ENCODE peak calls at places on chromosomes 16 and 17, in five cellular contexts. R, N, C, U and A are unnamed samples.

GRCh38 chr17:82043507-82043906 is 6.0 kb upstream of the DCXR start:
- DNase-seq in U (no peak), N (no peak), C (no peak), R (no peak), A (no peak)

GRCh38 chr17:58618336-58618735 is 73.5 kb downstream of the TEX14 start:
- DNase-seq in C (no peak), N (no peak), U (no peak), R (no peak), A (no peak)

GRCh38 chr17:2101448-2102257 is 46.8 kb downstream of the HIC1 start:
- DNase-seq in U (no peak), C (no peak), N (no peak), R (no peak), A (no peak)

GRCh38 chr17:63911657-63912100 is 621 bp upstream of the CSHL1 start:
- DNase-seq in R (no peak), U (no peak), C (peak; percentile 7), N (peak; percentile 39), A (no peak)

GRCh38 chr16:29995330-29995910 is at the start of gene HIRIP3:
- DNase-seq in R (peak; percentile 52), N (peak; percentile 78), U (peak; percentile 90), C (peak; percentile 75), A (peak; percentile 80)

GRCh38 chr17:60747069-60747808 is 69.6 kb downstream of the BCAS3 start:
- DNase-seq in N (no peak), R (no peak), C (no peak), U (no peak), A (peak; percentile 71)

GRCh38 chr16:29898786-29899515 is 399 bp downstream of the SEZ6L2 start:
- DNase-seq in U (no peak), R (no peak), C (no peak), N (no peak), A (no peak)

GRCh38 chr16:72794319-72794718 is 253.6 kb downstream of the ZFHX3 start:
- DNase-seq in N (no peak), R (no peak), U (no peak), C (no peak), A (no peak)

GRCh38 chr16:60318486-60318885 is 1584.4 kb upstream of the GOT2 start:
- DNase-seq in R (no peak), U (no peak), C (no peak), N (no peak), A (no peak)

GRCh38 chr17:55161935-55162555 is 102.7 kb upstream of the HLF start:
- DNase-seq in R (no peak), C (no peak), N (no peak), U (no peak), A (no peak)

GRCh38 chr16:83802559-83802958 is 5.2 kb upstream of the HSBP1 start:
- DNase-seq in C (no peak), N (no peak), U (no peak), R (no peak), A (no peak)

GRCh38 chr16:56972898-56973689 is 11.3 kb downstream of the CETP start:
- DNase-seq in R (no peak), C (no peak), U (no peak), N (no peak), A (no peak)

GRCh38 chr16:583815-584591 is 5.9 kb upstream of the RAB40C start:
- DNase-seq in N (no peak), C (no peak), U (no peak), R (no peak), A (no peak)

GRCh38 chr16:67425046-67425445 is 5.9 kb upstream of the HSD11B2 start:
- DNase-seq in C (no peak), N (no peak), U (no peak), R (no peak), A (no peak)

GRCh38 chr16:8869212-8869987 is 594 bp upstream of the CARHSP1 start:
- DNase-seq in C (no peak), R (no peak), U (no peak), N (no peak), A (peak; percentile 32)

GRCh38 chr16:51382215-51382614 is 231.1 kb upstream of the SALL1 start:
- DNase-seq in U (no peak), R (no peak), C (no peak), N (no peak), A (no peak)

GRCh38 chr17:44911133-44912001 is 3.9 kb downstream of the GFAP start:
- DNase-seq in R (no peak), U (no peak), N (peak; percentile 15), C (no peak), A (peak; percentile 36)

GRCh38 chr17:2450016-2450650 is 49.3 kb upstream of the MNT start:
- DNase-seq in C (no peak), N (no peak), U (no peak), R (no peak), A (no peak)

GRCh38 chr17:32323784-32324590 is 18.0 kb downstream of the C17orf75 start:
- DNase-seq in C (no peak), N (no peak), U (no peak), R (no peak), A (no peak)

GRCh38 chr16:84874004-84874435 is 54.2 kb downstream of the CRISPLD2 start:
- DNase-seq in R (no peak), U (no peak), C (no peak), N (no peak), A (no peak)

GRCh38 chr17:80943346-80944145 is 48.1 kb upstream of the CHMP6 start:
- DNase-seq in U (no peak), N (no peak), R (no peak), C (no peak), A (no peak)

GRCh38 chr17:46741122-46741725 is 77.3 kb downstream of the WNT3 start:
- DNase-seq in N (no peak), R (no peak), U (no peak), C (no peak), A (no peak)

GRCh38 chr17:35297666-35298065 is 54.8 kb downstream of the SLFN5 start:
- DNase-seq in N (no peak), U (no peak), R (no peak), C (no peak), A (no peak)

GRCh38 chr16:67248401-67249177 is at the start of gene SLC9A5:
- DNase-seq in C (no peak), R (no peak), U (no peak), N (no peak), A (no peak)

GRCh38 chr16:69763557-69763942 is 1.4 kb downstream of the WWP2 start:
- DNase-seq in U (no peak), R (no peak), N (no peak), C (no peak), A (no peak)

GRCh38 chr17:65230040-65230439 is 92.9 kb downstream of the RGS9 start:
- DNase-seq in N (no peak), R (no peak), C (no peak), U (no peak), A (no peak)

GRCh38 chr16:2237552-2238395 is 1.5 kb downstream of the DNASE1L2 start:
- DNase-seq in N (no peak), R (no peak), C (no peak), U (no peak), A (no peak)

GRCh38 chr17:57211543-57211942 is 44.8 kb upstream of the MSI2 start:
- DNase-seq in R (no peak), U (no peak), N (no peak), C (no peak), A (peak; percentile 28)

GRCh38 chr16:1065466-1066128 is 7.0 kb upstream of the SSTR5 start:
- DNase-seq in C (no peak), N (no peak), R (no peak), U (no peak), A (no peak)